ENCODE peak calls at places on chromosomes 1 and 21, in four cellular contexts. One of them, this sample, is unnamed.

GRCh38 chr1:180881806-180882509 is 30.7 kb upstream of the KIAA1614 start:
- DNase-seq in esophagus squamous epithelium: no peak
- DNase-seq in GM12891: no peak
- DNase-seq in endothelial cell of umbilical vein: peak; percentile 53
- DNase-seq in this sample: no peak

GRCh38 chr1:206037521-206037920 is 13.8 kb upstream of the CTSE start:
- DNase-seq in GM12891: no peak
- DNase-seq in esophagus squamous epithelium: no peak
- DNase-seq in endothelial cell of umbilical vein: no peak
- DNase-seq in this sample: no peak

GRCh38 chr21:45318556-45319341 is 31.1 kb upstream of the POFUT2 start:
- DNase-seq in endothelial cell of umbilical vein: peak; percentile 93
- DNase-seq in esophagus squamous epithelium: no peak
- DNase-seq in GM12891: no peak
- DNase-seq in this sample: peak; percentile 98

GRCh38 chr1:101181930-101182329 is 54.9 kb upstream of the S1PR1 start:
- DNase-seq in esophagus squamous epithelium: no peak
- DNase-seq in endothelial cell of umbilical vein: peak; percentile 91
- DNase-seq in GM12891: no peak
- DNase-seq in this sample: no peak

GRCh38 chr1:44108241-44108640 is 10.4 kb upstream of the KLF17 start:
- DNase-seq in GM12891: no peak
- DNase-seq in esophagus squamous epithelium: no peak
- DNase-seq in endothelial cell of umbilical vein: no peak
- DNase-seq in this sample: peak; percentile 44

GRCh38 chr1:11990303-11991032 is 10.2 kb downstream of the MFN2 start:
- DNase-seq in GM12891: no peak
- DNase-seq in esophagus squamous epithelium: no peak
- DNase-seq in endothelial cell of umbilical vein: no peak
- DNase-seq in this sample: no peak

GRCh38 chr1:228647523-228648444 is 87.5 kb upstream of the RHOU start:
- DNase-seq in esophagus squamous epithelium: no peak
- DNase-seq in GM12891: no peak
- DNase-seq in endothelial cell of umbilical vein: no peak
- DNase-seq in this sample: no peak

GRCh38 chr1:119032986-119033385 is 44.8 kb upstream of the TBX15 start:
- DNase-seq in endothelial cell of umbilical vein: no peak
- DNase-seq in GM12891: no peak
- DNase-seq in esophagus squamous epithelium: no peak
- DNase-seq in this sample: no peak

GRCh38 chr1:156814571-156815260 is 1.9 kb downstream of the SH2D2A start:
- DNase-seq in endothelial cell of umbilical vein: peak; percentile 26
- DNase-seq in GM12891: no peak
- DNase-seq in esophagus squamous epithelium: no peak
- DNase-seq in this sample: peak; percentile 63

GRCh38 chr1:30413606-30414005 is 309.8 kb downstream of the MATN1 start:
- DNase-seq in esophagus squamous epithelium: no peak
- DNase-seq in GM12891: no peak
- DNase-seq in endothelial cell of umbilical vein: no peak
- DNase-seq in this sample: no peak

GRCh38 chr1:99429754-99430153 is 165.5 kb downstream of the PLPPR4 start:
- DNase-seq in endothelial cell of umbilical vein: no peak
- DNase-seq in GM12891: no peak
- DNase-seq in esophagus squamous epithelium: no peak
- DNase-seq in this sample: no peak

GRCh38 chr1:70072239-70072751 is 133.1 kb downstream of the LRRC40 start:
- DNase-seq in endothelial cell of umbilical vein: no peak
- DNase-seq in esophagus squamous epithelium: no peak
- DNase-seq in GM12891: no peak
- DNase-seq in this sample: no peak

GRCh38 chr1:196997428-196997827 is 20.1 kb downstream of the CFHR5 start:
- DNase-seq in GM12891: no peak
- DNase-seq in endothelial cell of umbilical vein: no peak
- DNase-seq in esophagus squamous epithelium: no peak
- DNase-seq in this sample: no peak

GRCh38 chr21:26157842-26158241 is 12.7 kb downstream of the APP start:
- DNase-seq in esophagus squamous epithelium: no peak
- DNase-seq in GM12891: no peak
- DNase-seq in endothelial cell of umbilical vein: no peak
- DNase-seq in this sample: no peak

GRCh38 chr21:37193676-37194075 is 73.5 kb downstream of the VPS26C start:
- DNase-seq in endothelial cell of umbilical vein: no peak
- DNase-seq in esophagus squamous epithelium: no peak
- DNase-seq in GM12891: no peak
- DNase-seq in this sample: no peak

GRCh38 chr1:154849645-154850131 is 20.4 kb downstream of the KCNN3 start:
- DNase-seq in endothelial cell of umbilical vein: no peak
- DNase-seq in esophagus squamous epithelium: no peak
- DNase-seq in GM12891: no peak
- DNase-seq in this sample: no peak

GRCh38 chr1:157135646-157136045 is 2.5 kb downstream of the ETV3 start:
- DNase-seq in endothelial cell of umbilical vein: no peak
- DNase-seq in GM12891: no peak
- DNase-seq in esophagus squamous epithelium: no peak
- DNase-seq in this sample: no peak

GRCh38 chr1:178953034-178953433 is 72.7 kb upstream of the FAM20B start:
- DNase-seq in esophagus squamous epithelium: no peak
- DNase-seq in GM12891: no peak
- DNase-seq in endothelial cell of umbilical vein: no peak
- DNase-seq in this sample: no peak

GRCh38 chr1:155081472-155082300 is 3.0 kb downstream of the EFNA3 start:
- DNase-seq in GM12891: no peak
- DNase-seq in esophagus squamous epithelium: no peak
- DNase-seq in endothelial cell of umbilical vein: no peak
- DNase-seq in this sample: no peak

GRCh38 chr1:185488673-185489311 is 171.7 kb upstream of the IVNS1ABP start:
- DNase-seq in endothelial cell of umbilical vein: no peak
- DNase-seq in GM12891: no peak
- DNase-seq in esophagus squamous epithelium: no peak
- DNase-seq in this sample: no peak

GRCh38 chr1:170027760-170028159 is 46.7 kb downstream of the KIFAP3 start:
- DNase-seq in GM12891: no peak
- DNase-seq in endothelial cell of umbilical vein: no peak
- DNase-seq in esophagus squamous epithelium: no peak
- DNase-seq in this sample: no peak

GRCh38 chr1:112501810-112502641 is 6.7 kb upstream of the WNT2B start:
- DNase-seq in GM12891: peak; percentile 47
- DNase-seq in endothelial cell of umbilical vein: peak; percentile 71
- DNase-seq in esophagus squamous epithelium: no peak
- DNase-seq in this sample: no peak

GRCh38 chr1:2499986-2500596 is 24.0 kb downstream of the PLCH2 start:
- DNase-seq in GM12891: no peak
- DNase-seq in endothelial cell of umbilical vein: no peak
- DNase-seq in esophagus squamous epithelium: no peak
- DNase-seq in this sample: no peak

GRCh38 chr21:46109251-46110221 is 11.6 kb downstream of the COL6A2 start:
- DNase-seq in esophagus squamous epithelium: no peak
- DNase-seq in GM12891: peak; percentile 4
- DNase-seq in endothelial cell of umbilical vein: no peak
- DNase-seq in this sample: no peak

GRCh38 chr1:196295766-196296165 is 312.5 kb downstream of the KCNT2 start:
- DNase-seq in endothelial cell of umbilical vein: peak; percentile 21
- DNase-seq in esophagus squamous epithelium: no peak
- DNase-seq in GM12891: no peak
- DNase-seq in this sample: no peak

GRCh38 chr1:53155945-53156344 is 13.5 kb upstream of the SLC1A7 start:
- DNase-seq in endothelial cell of umbilical vein: no peak
- DNase-seq in esophagus squamous epithelium: no peak
- DNase-seq in GM12891: no peak
- DNase-seq in this sample: no peak

GRCh38 chr1:225712391-225712790 is 59.5 kb upstream of the ENAH start:
- DNase-seq in esophagus squamous epithelium: no peak
- DNase-seq in GM12891: no peak
- DNase-seq in endothelial cell of umbilical vein: no peak
- DNase-seq in this sample: no peak

GRCh38 chr1:160204526-160205241 is 500 bp upstream of the PEA15 start:
- DNase-seq in esophagus squamous epithelium: no peak
- DNase-seq in endothelial cell of umbilical vein: no peak
- DNase-seq in GM12891: peak; percentile 33
- DNase-seq in this sample: no peak
- TF ChIP-seq POLR2A in esophagus squamous epithelium: no peak
- TF ChIP-seq POLR2A in endothelial cell of umbilical vein: no peak
- TF ChIP-seq POLR2A in GM12891: no peak
- TF ChIP-seq POLR2A in this sample: no peak

GRCh38 chr1:113870778-113871177 is 734 bp downstream of the PTPN22 start:
- DNase-seq in GM12891: no peak
- DNase-seq in endothelial cell of umbilical vein: no peak
- DNase-seq in esophagus squamous epithelium: no peak
- DNase-seq in this sample: no peak

GRCh38 chr1:113868387-113869083 is 3.0 kb downstream of the PTPN22 start:
- DNase-seq in esophagus squamous epithelium: no peak
- DNase-seq in endothelial cell of umbilical vein: peak; percentile 56
- DNase-seq in GM12891: no peak
- DNase-seq in this sample: no peak

GRCh38 chr1:113872219-113872934 is 865 bp upstream of the PTPN22 start:
- DNase-seq in esophagus squamous epithelium: no peak
- DNase-seq in GM12891: no peak
- DNase-seq in endothelial cell of umbilical vein: peak; percentile 25
- DNase-seq in this sample: no peak

GRCh38 chr1:113874017-113874879 is 2.7 kb upstream of the PTPN22 start:
- DNase-seq in esophagus squamous epithelium: no peak
- DNase-seq in endothelial cell of umbilical vein: peak; percentile 32
- DNase-seq in GM12891: no peak
- DNase-seq in this sample: no peak

DNA sequence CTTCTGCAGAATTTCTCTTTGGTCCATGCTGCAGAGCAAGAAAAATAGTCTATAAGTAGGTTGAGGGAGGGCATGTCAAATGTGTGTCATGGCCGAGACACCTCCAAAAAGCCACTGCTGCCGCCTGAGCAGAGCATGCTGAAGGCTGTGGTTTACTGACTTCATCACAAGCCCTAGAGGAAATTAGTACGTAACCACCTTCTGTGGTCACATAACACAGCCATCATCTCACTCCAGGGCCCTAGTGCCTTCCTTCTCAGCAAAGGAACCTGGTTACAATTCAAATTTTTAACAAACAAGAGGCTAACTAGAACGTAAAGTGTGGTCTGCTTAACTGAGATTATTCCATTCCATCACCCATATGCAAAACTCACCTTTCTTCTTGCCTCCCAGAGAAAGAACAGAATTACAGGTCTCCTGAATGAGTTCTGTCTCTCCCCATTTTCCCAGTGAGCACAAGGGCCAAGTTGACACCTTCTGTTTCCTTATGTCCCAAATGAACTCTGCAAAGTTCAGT is at the start of gene PTPN22:
- DNase-seq in esophagus squamous epithelium: no peak
- DNase-seq in endothelial cell of umbilical vein: no peak
- DNase-seq in GM12891: no peak
- DNase-seq in this sample: peak; percentile 30
- TF ChIP-seq POLR2A in esophagus squamous epithelium: peak; percentile 43
- TF ChIP-seq POLR2A in endothelial cell of umbilical vein: no peak
- TF ChIP-seq POLR2A in GM12891: peak; percentile 90
- TF ChIP-seq POLR2A in this sample: no peak

DNA sequence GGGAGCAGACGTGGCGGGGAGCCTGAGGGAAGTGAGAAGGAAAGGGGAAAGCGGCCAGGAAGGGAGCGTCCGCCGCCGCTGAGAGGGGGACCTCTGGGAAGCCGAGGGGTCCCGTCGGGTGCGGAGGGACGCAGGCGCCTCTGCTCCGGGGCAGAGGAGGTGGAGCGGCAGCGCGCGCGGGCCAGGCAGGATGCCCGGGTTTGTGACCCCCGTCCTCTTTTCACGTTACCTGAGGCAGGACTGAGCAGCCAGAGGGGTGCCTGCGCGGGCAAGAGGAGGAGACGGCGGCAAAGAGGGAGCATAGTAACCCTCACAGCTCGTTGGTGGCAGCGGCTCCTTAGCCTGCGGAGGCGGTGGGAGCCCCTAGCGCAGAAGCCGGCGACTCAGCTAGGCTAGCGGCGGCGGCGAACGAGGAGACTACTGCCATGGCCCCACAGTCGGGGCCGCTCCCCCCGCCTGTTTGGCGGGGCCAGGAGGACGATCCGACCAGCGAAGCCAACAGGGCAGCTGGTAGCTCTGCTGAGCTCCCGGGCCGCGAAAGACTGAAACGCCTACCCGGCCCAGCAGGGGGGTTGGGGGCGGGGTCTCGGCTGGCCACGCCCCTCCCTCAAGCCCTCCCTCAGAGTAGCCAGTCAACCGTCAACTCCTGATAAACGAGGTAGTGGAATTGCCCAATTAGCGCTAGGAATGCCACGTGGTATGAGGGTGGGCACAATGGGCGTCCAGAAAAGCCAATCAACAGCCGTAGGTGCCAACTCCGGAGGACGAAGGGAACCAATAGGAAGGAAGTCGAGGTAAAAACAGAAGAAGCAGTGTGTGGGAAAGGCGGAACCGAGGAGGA is at the start of gene TESK2:
- DNase-seq in GM12891: peak; percentile 80
- DNase-seq in esophagus squamous epithelium: peak; percentile 94
- DNase-seq in endothelial cell of umbilical vein: peak; percentile 100
- DNase-seq in this sample: peak; percentile 96
- TF ChIP-seq POLR2A in GM12891: peak; percentile 57
- TF ChIP-seq POLR2A in esophagus squamous epithelium: peak; percentile 71
- TF ChIP-seq POLR2A in endothelial cell of umbilical vein: no peak
- TF ChIP-seq POLR2A in this sample: peak; percentile 76

GRCh38 chr1:33307494-33307864 is 13.4 kb downstream of the A3GALT2 start:
- DNase-seq in esophagus squamous epithelium: no peak
- DNase-seq in endothelial cell of umbilical vein: no peak
- DNase-seq in GM12891: no peak
- DNase-seq in this sample: no peak

GRCh38 chr1:33312413-33312749 is 8.5 kb downstream of the A3GALT2 start:
- DNase-seq in GM12891: no peak
- DNase-seq in esophagus squamous epithelium: no peak
- DNase-seq in endothelial cell of umbilical vein: no peak
- DNase-seq in this sample: no peak

GRCh38 chr1:33310702-33311101 is 10.2 kb downstream of the A3GALT2 start:
- DNase-seq in esophagus squamous epithelium: no peak
- DNase-seq in GM12891: no peak
- DNase-seq in endothelial cell of umbilical vein: no peak
- DNase-seq in this sample: no peak

GRCh38 chr1:33314371-33314893 is 6.5 kb downstream of the A3GALT2 start:
- DNase-seq in esophagus squamous epithelium: no peak
- DNase-seq in endothelial cell of umbilical vein: no peak
- DNase-seq in GM12891: no peak
- DNase-seq in this sample: no peak

DNA sequence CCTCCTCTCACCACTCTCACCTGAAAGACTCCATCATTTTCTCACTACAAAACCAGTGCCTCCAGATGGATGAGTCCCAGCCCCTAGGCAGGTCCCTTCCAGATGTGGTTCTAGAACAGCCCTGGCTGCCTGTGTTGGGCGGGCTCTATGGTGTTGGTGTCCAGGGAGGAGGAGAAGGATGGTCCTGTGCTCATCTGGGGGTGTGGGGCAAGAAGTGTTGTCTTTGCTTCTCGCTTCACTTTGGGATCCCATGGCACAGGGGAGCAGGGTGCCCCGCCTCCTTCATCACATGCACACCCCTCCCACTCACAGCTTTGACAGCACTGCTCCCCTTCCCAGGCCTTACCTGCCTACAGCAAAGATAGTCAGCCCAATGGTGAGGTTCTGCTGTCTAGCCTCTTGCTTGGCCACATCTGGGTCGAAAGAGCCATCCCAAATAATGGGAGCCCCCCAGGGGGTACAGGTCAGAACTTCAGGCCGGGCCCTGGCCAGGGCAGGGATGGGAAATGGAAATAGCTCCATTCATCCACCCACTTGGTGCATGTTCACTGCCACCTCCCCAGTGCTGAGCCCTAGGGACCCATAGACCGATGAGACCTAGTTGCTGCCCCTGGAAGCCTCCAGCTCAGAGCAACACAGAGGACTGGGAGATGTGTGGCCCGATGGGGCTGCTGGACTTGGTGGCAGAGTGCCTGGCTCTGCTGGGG is 9.0 kb downstream of the A3GALT2 start:
- DNase-seq in esophagus squamous epithelium: no peak
- DNase-seq in GM12891: no peak
- DNase-seq in endothelial cell of umbilical vein: no peak
- DNase-seq in this sample: no peak
- TF ChIP-seq POLR2A in esophagus squamous epithelium: no peak
- TF ChIP-seq POLR2A in GM12891: no peak
- TF ChIP-seq POLR2A in endothelial cell of umbilical vein: no peak
- TF ChIP-seq POLR2A in this sample: no peak

This sample was measured in H54.